ENCODE peak calls at places on chromosomes 5 and 9, in four cellular contexts. One of them, this sample, is unnamed.

GRCh38 chr9:122991370-122991830 is 42.1 kb upstream of the GPR21 start:
- DNase-seq in fibroblast of villous mesenchyme: peak; percentile 83
- DNase-seq in fibroblast of mammary gland: peak; percentile 95
- DNase-seq in choroid plexus epithelial cell: peak; percentile 92
- DNase-seq in this sample: peak; percentile 96

GRCh38 chr5:169637856-169638190 is 748 bp downstream of the DOCK2 start:
- DNase-seq in fibroblast of villous mesenchyme: no peak
- DNase-seq in fibroblast of mammary gland: no peak
- DNase-seq in choroid plexus epithelial cell: no peak
- DNase-seq in this sample: no peak

GRCh38 chr5:11733185-11733839 is 170.9 kb downstream of the CTNND2 start:
- DNase-seq in fibroblast of villous mesenchyme: no peak
- DNase-seq in fibroblast of mammary gland: no peak
- DNase-seq in choroid plexus epithelial cell: no peak
- DNase-seq in this sample: no peak

GRCh38 chr5:168123853-168124528 is 167.5 kb upstream of the WWC1 start:
- DNase-seq in fibroblast of villous mesenchyme: no peak
- DNase-seq in fibroblast of mammary gland: no peak
- DNase-seq in choroid plexus epithelial cell: no peak
- DNase-seq in this sample: peak; percentile 37

GRCh38 chr9:124257070-124257864 is 482 bp upstream of the NEK6 start:
- DNase-seq in fibroblast of villous mesenchyme: no peak
- DNase-seq in fibroblast of mammary gland: peak; percentile 39
- DNase-seq in choroid plexus epithelial cell: no peak
- DNase-seq in this sample: no peak

GRCh38 chr5:171386861-171387254 is 791 bp upstream of the NPM1 start:
- DNase-seq in fibroblast of villous mesenchyme: no peak
- DNase-seq in fibroblast of mammary gland: no peak
- DNase-seq in choroid plexus epithelial cell: no peak
- DNase-seq in this sample: no peak

GRCh38 chr5:176535101-176535654 is 2.0 kb downstream of the RNF44 start:
- DNase-seq in fibroblast of villous mesenchyme: no peak
- DNase-seq in fibroblast of mammary gland: no peak
- DNase-seq in choroid plexus epithelial cell: no peak
- DNase-seq in this sample: peak; percentile 49

GRCh38 chr9:33233659-33234335 is 6.2 kb upstream of the SPINK4 start:
- DNase-seq in fibroblast of villous mesenchyme: peak; percentile 89
- DNase-seq in fibroblast of mammary gland: peak; percentile 98
- DNase-seq in choroid plexus epithelial cell: peak; percentile 87
- DNase-seq in this sample: peak; percentile 99

GRCh38 chr9:130473521-130473920 is 28.8 kb downstream of the ASS1 start:
- DNase-seq in fibroblast of villous mesenchyme: no peak
- DNase-seq in fibroblast of mammary gland: no peak
- DNase-seq in choroid plexus epithelial cell: no peak
- DNase-seq in this sample: no peak

GRCh38 chr5:129973716-129974426 is 69.6 kb downstream of the CHSY3 start:
- DNase-seq in fibroblast of villous mesenchyme: peak; percentile 81
- DNase-seq in fibroblast of mammary gland: peak; percentile 36
- DNase-seq in choroid plexus epithelial cell: peak; percentile 65
- DNase-seq in this sample: peak; percentile 8

GRCh38 chr9:94870793-94871558 is 144.5 kb downstream of the AOPEP start:
- DNase-seq in fibroblast of villous mesenchyme: peak; percentile 90
- DNase-seq in fibroblast of mammary gland: no peak
- DNase-seq in choroid plexus epithelial cell: no peak
- DNase-seq in this sample: peak; percentile 57

GRCh38 chr5:87340716-87341115 is 72.0 kb downstream of the CCNH start:
- DNase-seq in fibroblast of villous mesenchyme: peak; percentile 10
- DNase-seq in fibroblast of mammary gland: no peak
- DNase-seq in choroid plexus epithelial cell: peak; percentile 27
- DNase-seq in this sample: no peak

GRCh38 chr5:75662080-75662479 is 50.8 kb downstream of the ANKDD1B start:
- DNase-seq in fibroblast of villous mesenchyme: no peak
- DNase-seq in fibroblast of mammary gland: no peak
- DNase-seq in choroid plexus epithelial cell: no peak
- DNase-seq in this sample: no peak

GRCh38 chr5:115054387-115054951 is 115.2 kb downstream of the TRIM36 start:
- DNase-seq in fibroblast of villous mesenchyme: no peak
- DNase-seq in fibroblast of mammary gland: no peak
- DNase-seq in choroid plexus epithelial cell: no peak
- DNase-seq in this sample: no peak

GRCh38 chr5:89211836-89212235 is 328.9 kb upstream of the MEF2C start:
- DNase-seq in fibroblast of villous mesenchyme: peak; percentile 67
- DNase-seq in fibroblast of mammary gland: peak; percentile 90
- DNase-seq in choroid plexus epithelial cell: peak; percentile 87
- DNase-seq in this sample: peak; percentile 79

GRCh38 chr5:112684737-112685136 is 52.9 kb upstream of the APC start:
- DNase-seq in fibroblast of villous mesenchyme: peak; percentile 37
- DNase-seq in fibroblast of mammary gland: peak; percentile 35
- DNase-seq in choroid plexus epithelial cell: peak; percentile 8
- DNase-seq in this sample: no peak

GRCh38 chr9:26750126-26750525 is 142.5 kb downstream of the CAAP1 start:
- DNase-seq in fibroblast of villous mesenchyme: no peak
- DNase-seq in fibroblast of mammary gland: no peak
- DNase-seq in choroid plexus epithelial cell: no peak
- DNase-seq in this sample: no peak

GRCh38 chr9:16214677-16215076 is 655.8 kb downstream of the BNC2 start:
- DNase-seq in fibroblast of villous mesenchyme: no peak
- DNase-seq in fibroblast of mammary gland: no peak
- DNase-seq in choroid plexus epithelial cell: no peak
- DNase-seq in this sample: no peak

GRCh38 chr9:13049223-13049622 is 230.3 kb downstream of the MPDZ start:
- DNase-seq in fibroblast of villous mesenchyme: no peak
- DNase-seq in fibroblast of mammary gland: no peak
- DNase-seq in choroid plexus epithelial cell: peak; percentile 47
- DNase-seq in this sample: no peak

GRCh38 chr5:151357097-151357496 is 9.7 kb upstream of the SLC36A2 start:
- DNase-seq in fibroblast of villous mesenchyme: no peak
- DNase-seq in fibroblast of mammary gland: no peak
- DNase-seq in choroid plexus epithelial cell: no peak
- DNase-seq in this sample: no peak

GRCh38 chr5:158154226-158155005 is 295.5 kb upstream of the CLINT1 start:
- DNase-seq in fibroblast of villous mesenchyme: peak; percentile 48
- DNase-seq in fibroblast of mammary gland: peak; percentile 100
- DNase-seq in choroid plexus epithelial cell: peak; percentile 82
- DNase-seq in this sample: peak; percentile 87

GRCh38 chr5:131224387-131225191 is 39.3 kb upstream of the CDC42SE2 start:
- DNase-seq in fibroblast of villous mesenchyme: no peak
- DNase-seq in fibroblast of mammary gland: no peak
- DNase-seq in choroid plexus epithelial cell: peak; percentile 33
- DNase-seq in this sample: no peak

GRCh38 chr5:180625791-180626660 is 23.4 kb downstream of the FLT4 start:
- DNase-seq in fibroblast of villous mesenchyme: no peak
- DNase-seq in fibroblast of mammary gland: no peak
- DNase-seq in choroid plexus epithelial cell: no peak
- DNase-seq in this sample: no peak

GRCh38 chr9:21709464-21710058 is 92.9 kb upstream of the MTAP start:
- DNase-seq in fibroblast of villous mesenchyme: peak; percentile 57
- DNase-seq in fibroblast of mammary gland: peak; percentile 75
- DNase-seq in choroid plexus epithelial cell: peak; percentile 73
- DNase-seq in this sample: peak; percentile 79

GRCh38 chr5:9505215-9505614 is 40.7 kb downstream of the SEMA5A start:
- DNase-seq in fibroblast of villous mesenchyme: no peak
- DNase-seq in fibroblast of mammary gland: peak; percentile 21
- DNase-seq in choroid plexus epithelial cell: peak; percentile 23
- DNase-seq in this sample: no peak

GRCh38 chr9:99011161-99011709 is 67.5 kb downstream of the COL15A1 start:
- DNase-seq in fibroblast of villous mesenchyme: peak; percentile 41
- DNase-seq in fibroblast of mammary gland: peak; percentile 65
- DNase-seq in choroid plexus epithelial cell: peak; percentile 30
- DNase-seq in this sample: peak; percentile 15

GRCh38 chr5:59102437-59102836 is 519.6 kb downstream of the RAB3C start:
- DNase-seq in fibroblast of villous mesenchyme: no peak
- DNase-seq in fibroblast of mammary gland: no peak
- DNase-seq in choroid plexus epithelial cell: no peak
- DNase-seq in this sample: no peak

GRCh38 chr5:160844177-160844576 is 7.8 kb downstream of the ATP10B start:
- DNase-seq in fibroblast of villous mesenchyme: no peak
- DNase-seq in fibroblast of mammary gland: no peak
- DNase-seq in choroid plexus epithelial cell: no peak
- DNase-seq in this sample: no peak

GRCh38 chr5:169803077-169803981 is 166.3 kb downstream of the DOCK2 start:
- DNase-seq in fibroblast of villous mesenchyme: peak; percentile 99
- DNase-seq in fibroblast of mammary gland: peak; percentile 100
- DNase-seq in choroid plexus epithelial cell: peak; percentile 97
- DNase-seq in this sample: peak; percentile 79

GRCh38 chr5:134626369-134627014 is 6.1 kb downstream of the SAR1B start:
- DNase-seq in fibroblast of villous mesenchyme: peak; percentile 85
- DNase-seq in fibroblast of mammary gland: peak; percentile 77
- DNase-seq in choroid plexus epithelial cell: peak; percentile 96
- DNase-seq in this sample: peak; percentile 84

GRCh38 chr5:59428391-59428790 is 465.1 kb downstream of the PDE4D start:
- DNase-seq in fibroblast of villous mesenchyme: peak; percentile 2
- DNase-seq in fibroblast of mammary gland: no peak
- DNase-seq in choroid plexus epithelial cell: peak; percentile 19
- DNase-seq in this sample: no peak

GRCh38 chr5:133496631-133497030 is 115.7 kb downstream of the FSTL4 start:
- DNase-seq in fibroblast of villous mesenchyme: no peak
- DNase-seq in fibroblast of mammary gland: no peak
- DNase-seq in choroid plexus epithelial cell: no peak
- DNase-seq in this sample: no peak

GRCh38 chr9:83544002-83544698 is 5.9 kb upstream of the FRMD3 start:
- DNase-seq in fibroblast of villous mesenchyme: peak; percentile 72
- DNase-seq in fibroblast of mammary gland: peak; percentile 80
- DNase-seq in choroid plexus epithelial cell: peak; percentile 92
- DNase-seq in this sample: peak; percentile 79

GRCh38 chr9:137083418-137084004 is 3.3 kb upstream of the MAN1B1 start:
- DNase-seq in fibroblast of villous mesenchyme: peak; percentile 95
- DNase-seq in fibroblast of mammary gland: peak; percentile 97
- DNase-seq in choroid plexus epithelial cell: peak; percentile 95
- DNase-seq in this sample: peak; percentile 97

GRCh38 chr5:170617519-170618218 is 113.8 kb downstream of the KCNIP1 start:
- DNase-seq in fibroblast of villous mesenchyme: no peak
- DNase-seq in fibroblast of mammary gland: no peak
- DNase-seq in choroid plexus epithelial cell: no peak
- DNase-seq in this sample: no peak

GRCh38 chr9:135797507-135798302 is 95.7 kb downstream of the KCNT1 start:
- DNase-seq in fibroblast of villous mesenchyme: peak; percentile 29
- DNase-seq in fibroblast of mammary gland: peak; percentile 32
- DNase-seq in choroid plexus epithelial cell: peak; percentile 51
- DNase-seq in this sample: peak; percentile 21
- TF ChIP-seq CTCF in fibroblast of villous mesenchyme: peak; percentile 73
- TF ChIP-seq CTCF in fibroblast of mammary gland: peak; percentile 51
- TF ChIP-seq CTCF in choroid plexus epithelial cell: peak; percentile 84
- TF ChIP-seq CTCF in this sample: peak; percentile 76

GRCh38 chr9:35401011-35401410 is 88.9 kb upstream of the RUSC2 start:
- DNase-seq in fibroblast of villous mesenchyme: no peak
- DNase-seq in fibroblast of mammary gland: no peak
- DNase-seq in choroid plexus epithelial cell: no peak
- DNase-seq in this sample: no peak

GRCh38 chr9:35407846-35408245 is 82.1 kb upstream of the RUSC2 start:
- DNase-seq in fibroblast of villous mesenchyme: no peak
- DNase-seq in fibroblast of mammary gland: no peak
- DNase-seq in choroid plexus epithelial cell: no peak
- DNase-seq in this sample: no peak

GRCh38 chr9:35406183-35406959 is 83.5 kb upstream of the RUSC2 start:
- DNase-seq in fibroblast of villous mesenchyme: peak; percentile 5
- DNase-seq in fibroblast of mammary gland: no peak
- DNase-seq in choroid plexus epithelial cell: peak; percentile 28
- DNase-seq in this sample: peak; percentile 54
- H3K4me3 ChIP-seq in fibroblast of villous mesenchyme: peak overlapping the region; percentile 2
- H3K4me3 ChIP-seq in fibroblast of mammary gland: no peak overlapping the region
- H3K4me3 ChIP-seq in choroid plexus epithelial cell: peak overlapping the region; percentile 36
- H3K4me3 ChIP-seq in this sample: peak overlapping the region; percentile 29

DNA sequence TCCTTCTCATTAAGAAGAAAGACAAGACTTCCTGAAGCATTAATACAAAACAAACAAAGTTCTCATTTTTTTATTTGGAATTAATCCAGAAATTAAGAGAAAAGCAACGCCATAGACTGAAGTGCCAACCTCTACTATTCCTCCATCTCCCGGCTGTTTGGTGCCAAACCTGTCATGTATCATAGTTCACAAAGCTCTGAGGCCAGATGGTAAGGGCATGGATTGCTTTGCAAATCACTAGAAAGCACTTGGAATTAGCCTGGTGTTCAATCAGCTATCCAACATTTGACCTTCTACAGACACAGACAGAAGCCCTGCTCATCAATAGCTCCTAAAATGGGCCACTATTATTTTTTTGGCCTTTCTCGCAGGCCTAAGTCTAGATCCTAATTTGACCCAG is 33.8 kb downstream of the HTR1A start:
- DNase-seq in fibroblast of villous mesenchyme: no peak
- DNase-seq in fibroblast of mammary gland: no peak
- DNase-seq in choroid plexus epithelial cell: no peak
- DNase-seq in this sample: no peak
- TF ChIP-seq CTCF in fibroblast of villous mesenchyme: no peak
- TF ChIP-seq CTCF in fibroblast of mammary gland: no peak
- TF ChIP-seq CTCF in choroid plexus epithelial cell: no peak
- TF ChIP-seq CTCF in this sample: no peak

GRCh38 chr5:175520321-175520720 is 42.0 kb downstream of the SFXN1 start:
- DNase-seq in fibroblast of villous mesenchyme: no peak
- DNase-seq in fibroblast of mammary gland: no peak
- DNase-seq in choroid plexus epithelial cell: no peak
- DNase-seq in this sample: no peak

GRCh38 chr5:175519006-175519405 is 40.6 kb downstream of the SFXN1 start:
- DNase-seq in fibroblast of villous mesenchyme: no peak
- DNase-seq in fibroblast of mammary gland: no peak
- DNase-seq in choroid plexus epithelial cell: no peak
- DNase-seq in this sample: no peak

GRCh38 chr5:175520873-175521272 is 42.5 kb downstream of the SFXN1 start:
- DNase-seq in fibroblast of villous mesenchyme: no peak
- DNase-seq in fibroblast of mammary gland: no peak
- DNase-seq in choroid plexus epithelial cell: no peak
- DNase-seq in this sample: no peak

GRCh38 chr5:175523292-175523691 is 44.9 kb downstream of the SFXN1 start:
- DNase-seq in fibroblast of villous mesenchyme: no peak
- DNase-seq in fibroblast of mammary gland: no peak
- DNase-seq in choroid plexus epithelial cell: no peak
- DNase-seq in this sample: no peak

GRCh38 chr5:175521313-175521833 is 43.0 kb downstream of the SFXN1 start:
- DNase-seq in fibroblast of villous mesenchyme: no peak
- DNase-seq in fibroblast of mammary gland: no peak
- DNase-seq in choroid plexus epithelial cell: no peak
- DNase-seq in this sample: no peak
- H3K4me3 ChIP-seq in fibroblast of villous mesenchyme: no peak overlapping the region
- H3K4me3 ChIP-seq in fibroblast of mammary gland: no peak overlapping the region
- H3K4me3 ChIP-seq in choroid plexus epithelial cell: no peak overlapping the region
- H3K4me3 ChIP-seq in this sample: no peak overlapping the region

DNA sequence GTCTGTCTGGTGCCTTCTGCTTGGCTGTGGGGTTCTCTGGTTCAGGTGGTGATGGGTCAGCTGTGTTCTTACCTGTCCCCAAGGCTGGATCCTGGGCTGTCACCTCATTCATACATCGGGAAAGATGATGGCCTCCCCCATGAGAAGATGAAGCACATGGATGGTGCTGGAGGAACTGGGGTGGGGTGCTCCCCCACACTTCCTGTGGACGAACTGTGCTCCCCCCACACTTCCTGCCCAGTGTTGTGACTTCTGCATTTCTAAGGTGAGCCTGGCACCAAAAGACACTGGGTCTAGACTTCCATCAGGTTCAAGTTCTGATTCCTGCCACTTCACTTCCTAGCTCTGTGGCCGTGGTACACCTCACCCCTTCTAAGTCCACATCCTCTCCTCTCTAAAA is 4.3 kb upstream of the SURF6 start:
- DNase-seq in fibroblast of villous mesenchyme: no peak
- DNase-seq in fibroblast of mammary gland: no peak
- DNase-seq in choroid plexus epithelial cell: no peak
- DNase-seq in this sample: no peak
- TF ChIP-seq CTCF in fibroblast of villous mesenchyme: no peak
- TF ChIP-seq CTCF in fibroblast of mammary gland: no peak
- TF ChIP-seq CTCF in choroid plexus epithelial cell: no peak
- TF ChIP-seq CTCF in this sample: no peak

This sample was measured in bronchial epithelial cell.